ENCODE peak calls at places on chromosomes 1 and 21, in seven cellular contexts. E is colonic mucosa, C is neural progenitor cell, W is HCT116, Z is Panc1, X is IMR-90, F is esophagus squamous epithelium. B is an unnamed sample.

GRCh38 chr1:156126043-156126700 is 11.7 kb downstream of the LMNA start:
- DNase-seq in E (peak; percentile 79), C (no peak), W (peak; percentile 91), Z (no peak), X (peak; percentile 96), F (peak; percentile 42), B (peak; percentile 91)

GRCh38 chr1:218686258-218686657 is 341.1 kb downstream of the TGFB2 start:
- DNase-seq in E (no peak), C (no peak), W (no peak), Z (no peak), X (peak; percentile 79), F (no peak), B (no peak)

GRCh38 chr1:108502624-108503023 is 52.5 kb downstream of the NBPF6 start:
- DNase-seq in E (no peak), C (no peak), W (no peak), Z (no peak), X (peak; percentile 18), F (no peak), B (no peak)

GRCh38 chr1:13922440-13922839 is 222.5 kb downstream of the PRDM2 start:
- DNase-seq in E (no peak), C (no peak), W (no peak), Z (no peak), X (no peak), F (no peak), B (no peak)

GRCh38 chr1:26538480-26539412 is 9.2 kb downstream of the RPS6KA1 start:
- DNase-seq in E (peak; percentile 47), C (peak; percentile 64), W (peak; percentile 41), Z (peak; percentile 28), X (peak; percentile 26), F (no peak), B (peak; percentile 44)

GRCh38 chr1:221715321-221716169 is 26.3 kb downstream of the DUSP10 start:
- DNase-seq in E (no peak), C (peak; percentile 32), W (no peak), Z (no peak), X (peak; percentile 77), F (no peak), B (no peak)

GRCh38 chr1:156115514-156116374 is 1.2 kb downstream of the LMNA start:
- DNase-seq in E (peak; percentile 79), C (peak; percentile 55), W (no peak), Z (no peak), X (peak; percentile 65), F (no peak), B (peak; percentile 72)

GRCh38 chr21:17921579-17922530 is 102.7 kb upstream of the C21orf91 start:
- DNase-seq in E (no peak), C (no peak), W (no peak), Z (no peak), X (peak; percentile 65), F (no peak), B (no peak)

GRCh38 chr1:18939398-18940302 is 16.8 kb downstream of the IFFO2 start:
- DNase-seq in E (no peak), C (no peak), W (no peak), Z (no peak), X (peak; percentile 73), F (no peak), B (no peak)

GRCh38 chr1:66243548-66244130 is 290.3 kb upstream of the SGIP1 start:
- DNase-seq in E (no peak), C (no peak), W (no peak), Z (no peak), X (peak; percentile 25), F (no peak), B (no peak)

GRCh38 chr1:10874351-10874750 is 77.9 kb upstream of the CASZ1 start:
- DNase-seq in E (no peak), C (no peak), W (no peak), Z (no peak), X (no peak), F (no peak), B (no peak)

GRCh38 chr1:25991937-25992688 is 5.8 kb downstream of the PAFAH2 start:
- DNase-seq in E (no peak), C (no peak), W (no peak), Z (no peak), X (peak; percentile 68), F (no peak), B (no peak)

GRCh38 chr1:37793773-37794371 is at the start of gene MANEAL:
- DNase-seq in E (peak; percentile 44), C (peak; percentile 82), W (peak; percentile 33), Z (no peak), X (peak; percentile 54), F (no peak), B (peak; percentile 33)

GRCh38 chr1:21262282-21263051 is 27.8 kb downstream of the ECE1 start:
- DNase-seq in E (peak; percentile 35), C (peak; percentile 50), W (no peak), Z (no peak), X (peak; percentile 95), F (no peak), B (peak; percentile 83)

GRCh38 chr1:11692899-11693590 is 1.5 kb downstream of the DRAXIN start:
- DNase-seq in E (peak; percentile 23), C (peak; percentile 13), W (peak; percentile 71), Z (no peak), X (peak; percentile 77), F (no peak), B (no peak)

GRCh38 chr1:160522622-160523345 is at the start of gene SLAMF6:
- DNase-seq in E (peak; percentile 64), C (no peak), W (no peak), Z (no peak), X (no peak), F (no peak), B (no peak)

GRCh38 chr1:29453502-29454240 is 217.3 kb downstream of the PTPRU start:
- DNase-seq in E (peak; percentile 22), C (peak; percentile 83), W (peak; percentile 70), Z (peak; percentile 1), X (peak; percentile 53), F (no peak), B (no peak)

GRCh38 chr1:200625381-200625824 is 4.9 kb upstream of the KIF14 start:
- DNase-seq in E (no peak), C (no peak), W (no peak), Z (no peak), X (peak; percentile 56), F (no peak), B (no peak)

GRCh38 chr1:103790172-103790571 is 40.5 kb downstream of the AMY1C start:
- DNase-seq in E (no peak), C (no peak), W (no peak), Z (no peak), X (no peak), F (no peak), B (no peak)

GRCh38 chr1:34164510-34165381 is at the start of gene CSMD2:
- DNase-seq in E (no peak), C (peak; percentile 88), W (no peak), Z (no peak), X (peak; percentile 23), F (no peak), B (no peak)

GRCh38 chr1:160177667-160178066 is 12.7 kb upstream of the CASQ1 start:
- DNase-seq in E (no peak), C (peak; percentile 46), W (no peak), Z (no peak), X (no peak), F (no peak), B (no peak)

GRCh38 chr1:91583326-91583755 is 82.7 kb downstream of the CDC7 start:
- DNase-seq in E (no peak), C (no peak), W (no peak), Z (no peak), X (peak; percentile 99), F (no peak), B (no peak)

DNA sequence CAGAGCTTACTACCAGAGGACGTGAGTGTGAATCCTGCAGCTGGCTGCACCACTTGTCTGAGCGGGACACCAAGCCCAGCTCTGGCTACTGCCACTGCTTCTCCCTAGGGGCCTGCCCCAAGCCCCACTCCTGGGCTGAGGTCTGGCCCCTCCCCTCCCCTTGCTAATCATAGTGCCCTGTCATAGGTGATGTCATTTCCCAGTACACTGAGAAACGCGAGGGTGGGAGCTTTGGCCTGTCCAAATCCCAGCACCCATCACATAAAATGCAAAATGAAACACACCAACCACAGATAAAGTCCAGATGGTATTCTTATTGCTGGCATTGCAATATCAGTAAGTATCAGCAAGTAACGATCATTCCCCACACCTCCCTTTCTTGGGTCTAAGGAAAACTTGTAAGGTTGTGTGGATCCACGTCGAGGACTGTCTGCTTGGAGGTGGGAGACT is 77.7 kb downstream of the TOMM20 start:
- DNase-seq in E (no peak), C (no peak), W (no peak), Z (no peak), X (peak; percentile 84), F (no peak), B (peak; percentile 71)
- H3K27ac ChIP-seq in E (peak overlapping the region; percentile 4), C (no peak overlapping the region), W (no peak overlapping the region), Z (peak overlapping the region; percentile 71), X (no peak overlapping the region), F (no peak overlapping the region), B (peak overlapping the region; percentile 70)

GRCh38 chr1:234936631-234937389 is 191.8 kb downstream of the TOMM20 start:
- DNase-seq in E (peak; percentile 0), C (no peak), W (no peak), Z (no peak), X (no peak), F (no peak), B (no peak)
- TF ChIP-seq CTCF in E (no peak), C (no peak), W (no peak), Z (no peak), X (no peak), F (no peak), B (no peak)

DNA sequence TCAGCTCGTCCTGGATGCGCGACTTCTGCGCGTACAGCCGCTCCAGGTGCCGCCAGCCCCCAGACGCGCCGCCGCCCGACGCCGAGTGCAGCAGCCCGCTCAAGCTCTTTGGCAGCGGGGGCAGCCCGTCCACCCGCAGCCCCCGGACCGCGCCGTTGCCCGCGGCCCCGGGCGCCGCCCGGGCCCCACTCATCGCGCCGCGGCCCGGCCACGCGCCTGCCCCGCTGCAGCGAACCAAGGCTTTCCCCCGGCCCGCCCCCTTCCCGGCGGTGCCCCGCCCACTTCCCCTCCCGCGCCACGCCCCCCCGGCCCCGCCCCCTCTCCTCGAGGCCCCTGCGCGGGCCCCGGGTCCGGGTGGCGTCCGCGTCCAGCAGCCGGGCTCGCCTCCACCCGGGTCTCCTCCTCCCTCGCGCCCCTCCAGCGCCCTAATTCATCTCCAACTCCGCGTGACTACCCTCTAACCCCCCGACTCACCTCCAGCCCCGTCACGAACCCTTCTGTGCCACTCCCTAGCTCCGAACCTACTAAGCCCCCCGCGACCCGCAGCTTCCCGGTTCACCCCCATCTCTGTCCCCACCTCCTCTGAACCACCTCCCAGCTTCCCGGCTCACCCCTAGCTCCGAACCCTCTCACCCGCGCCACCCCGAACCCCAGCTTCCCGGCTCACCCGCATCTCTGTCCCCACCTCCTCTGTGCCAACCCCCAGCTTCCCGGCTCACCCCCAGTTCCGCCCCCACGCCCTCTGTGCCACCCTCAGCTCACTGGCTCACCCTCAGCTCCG is at the start of gene FAM89A:
- DNase-seq in E (peak; percentile 74), C (peak; percentile 70), W (peak; percentile 4), Z (no peak), X (no peak), F (no peak), B (peak; percentile 59)
- H3K27me3 ChIP-seq in E (no peaks in the 10 kb centered on the region), C (peaks cover 100% of the 10 kb centered on the region), W (no peaks in the 10 kb centered on the region), Z (peaks cover 17% of the 10 kb centered on the region), X (peaks cover 7% of the 10 kb centered on the region), F (no peaks in the 10 kb centered on the region), B (peaks cover 18% of the 10 kb centered on the region)

DNA sequence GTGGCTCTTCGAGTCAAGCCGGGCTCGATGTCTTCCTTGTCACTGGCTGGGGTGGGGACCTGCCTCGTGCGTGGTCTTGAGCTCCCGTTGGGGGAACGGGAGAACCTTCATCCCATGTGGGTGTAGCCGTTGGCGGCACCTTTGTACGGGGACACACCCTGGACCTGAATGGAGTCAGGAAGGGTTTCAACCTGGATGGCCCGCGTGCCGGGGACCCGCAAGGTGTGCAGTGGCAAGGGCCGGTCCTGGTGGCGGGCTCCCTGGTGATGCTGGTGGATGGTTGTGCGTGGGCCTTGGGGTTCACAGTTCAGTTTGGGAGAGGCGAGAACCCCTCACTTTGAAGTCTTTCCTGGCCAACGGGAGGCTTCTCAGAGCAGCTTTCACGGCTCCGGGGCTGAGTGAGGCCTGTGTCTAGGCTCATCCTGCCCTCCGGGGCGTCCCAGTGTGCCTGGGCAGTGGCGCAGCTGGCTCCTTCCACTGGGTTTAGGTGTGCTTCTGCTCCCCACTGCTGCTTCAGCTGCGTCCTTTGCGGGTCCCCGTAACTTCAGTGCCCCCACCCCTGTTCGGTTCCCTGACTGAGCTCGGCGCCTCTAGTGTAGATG is 11.4 kb downstream of the SKI start:
- DNase-seq in E (no peak), C (no peak), W (no peak), Z (no peak), X (no peak), F (no peak), B (peak; percentile 11)
- H3K27ac ChIP-seq in E (no peak overlapping the region), C (no peak overlapping the region), W (no peak overlapping the region), Z (no peak overlapping the region), X (peak overlapping the region; percentile 14), F (no peak overlapping the region), B (no peak overlapping the region)

B was measured in heart left ventricle.